ENCODE peak calls at places on chromosomes 12 and 14, in nine cellular contexts. One of them, this sample, is unnamed.
A peak's percentile ranks its signal among the peaks of the same experiment; 100 is the strongest.

GRCh38 chr14:55240526-55241178 is 30.6 kb upstream of the FBXO34 start:
- DNase-seq in ovary: no peak
- DNase-seq in GM10248: no peak
- DNase-seq in Calu3: no peak
- DNase-seq in stomach: no peak
- DNase-seq in tibial nerve: no peak
- DNase-seq in sigmoid colon: no peak
- DNase-seq in left lung: peak; percentile 75
- DNase-seq in psoas muscle: no peak
- DNase-seq in this sample: no peak

GRCh38 chr12:52316290-52316689 is 4.9 kb downstream of the KRT83 start:
- DNase-seq in ovary: no peak
- DNase-seq in GM10248: no peak
- DNase-seq in Calu3: no peak
- DNase-seq in stomach: no peak
- DNase-seq in tibial nerve: no peak
- DNase-seq in sigmoid colon: no peak
- DNase-seq in left lung: no peak
- DNase-seq in psoas muscle: no peak
- DNase-seq in this sample: no peak

GRCh38 chr12:120540445-120540844 is 6.3 kb downstream of the RNF10 start:
- DNase-seq in ovary: no peak
- DNase-seq in GM10248: no peak
- DNase-seq in Calu3: no peak
- DNase-seq in stomach: no peak
- DNase-seq in tibial nerve: no peak
- DNase-seq in sigmoid colon: no peak
- DNase-seq in left lung: no peak
- DNase-seq in psoas muscle: no peak
- DNase-seq in this sample: no peak

GRCh38 chr12:47437570-47437969 is 268.3 kb downstream of the RPAP3 start:
- DNase-seq in ovary: no peak
- DNase-seq in GM10248: no peak
- DNase-seq in Calu3: no peak
- DNase-seq in stomach: no peak
- DNase-seq in tibial nerve: no peak
- DNase-seq in sigmoid colon: no peak
- DNase-seq in left lung: no peak
- DNase-seq in psoas muscle: no peak
- DNase-seq in this sample: no peak

GRCh38 chr14:75223664-75224154 is 47.3 kb upstream of the TMED10 start:
- DNase-seq in ovary: no peak
- DNase-seq in GM10248: peak; percentile 49
- DNase-seq in Calu3: peak; percentile 16
- DNase-seq in stomach: no peak
- DNase-seq in tibial nerve: no peak
- DNase-seq in sigmoid colon: peak; percentile 68
- DNase-seq in left lung: no peak
- DNase-seq in psoas muscle: no peak
- DNase-seq in this sample: peak; percentile 36

GRCh38 chr14:103255555-103255954 is 78.5 kb upstream of the EIF5 start:
- DNase-seq in ovary: no peak
- DNase-seq in GM10248: no peak
- DNase-seq in Calu3: peak; percentile 40
- DNase-seq in stomach: no peak
- DNase-seq in tibial nerve: no peak
- DNase-seq in sigmoid colon: no peak
- DNase-seq in left lung: no peak
- DNase-seq in psoas muscle: no peak
- DNase-seq in this sample: no peak

GRCh38 chr12:53232641-53233538 is 881 bp upstream of the RARG start:
- DNase-seq in ovary: peak; percentile 49
- DNase-seq in GM10248: peak; percentile 54
- DNase-seq in Calu3: peak; percentile 54
- DNase-seq in stomach: peak; percentile 70
- DNase-seq in tibial nerve: peak; percentile 48
- DNase-seq in sigmoid colon: peak; percentile 85
- DNase-seq in left lung: peak; percentile 83
- DNase-seq in psoas muscle: peak; percentile 62
- DNase-seq in this sample: no peak

GRCh38 chr14:96164861-96165490 is 39.7 kb upstream of the BDKRB2 start:
- DNase-seq in ovary: no peak
- DNase-seq in GM10248: no peak
- DNase-seq in Calu3: no peak
- DNase-seq in stomach: no peak
- DNase-seq in tibial nerve: no peak
- DNase-seq in sigmoid colon: peak; percentile 52
- DNase-seq in left lung: no peak
- DNase-seq in psoas muscle: no peak
- DNase-seq in this sample: no peak

GRCh38 chr14:90510208-90510607 is 113.4 kb downstream of the CALM1 start:
- DNase-seq in ovary: no peak
- DNase-seq in GM10248: no peak
- DNase-seq in Calu3: peak; percentile 72
- DNase-seq in stomach: peak; percentile 88
- DNase-seq in tibial nerve: no peak
- DNase-seq in sigmoid colon: peak; percentile 86
- DNase-seq in left lung: peak; percentile 49
- DNase-seq in psoas muscle: no peak
- DNase-seq in this sample: no peak

GRCh38 chr12:117498880-117499279 is 137.5 kb upstream of the NOS1 start:
- DNase-seq in ovary: no peak
- DNase-seq in GM10248: no peak
- DNase-seq in Calu3: no peak
- DNase-seq in stomach: no peak
- DNase-seq in tibial nerve: no peak
- DNase-seq in sigmoid colon: no peak
- DNase-seq in left lung: no peak
- DNase-seq in psoas muscle: no peak
- DNase-seq in this sample: no peak

GRCh38 chr12:117501470-117501869 is 140.0 kb upstream of the NOS1 start:
- DNase-seq in ovary: no peak
- DNase-seq in GM10248: no peak
- DNase-seq in Calu3: no peak
- DNase-seq in stomach: peak; percentile 84
- DNase-seq in tibial nerve: no peak
- DNase-seq in sigmoid colon: no peak
- DNase-seq in left lung: peak; percentile 72
- DNase-seq in psoas muscle: no peak
- DNase-seq in this sample: no peak

GRCh38 chr12:117501066-117501465 is 139.6 kb upstream of the NOS1 start:
- DNase-seq in ovary: no peak
- DNase-seq in GM10248: no peak
- DNase-seq in Calu3: no peak
- DNase-seq in stomach: no peak
- DNase-seq in tibial nerve: no peak
- DNase-seq in sigmoid colon: no peak
- DNase-seq in left lung: no peak
- DNase-seq in psoas muscle: no peak
- DNase-seq in this sample: no peak

GRCh38 chr12:117498256-117498655 is 136.8 kb upstream of the NOS1 start:
- DNase-seq in ovary: no peak
- DNase-seq in GM10248: no peak
- DNase-seq in Calu3: no peak
- DNase-seq in stomach: no peak
- DNase-seq in tibial nerve: no peak
- DNase-seq in sigmoid colon: no peak
- DNase-seq in left lung: no peak
- DNase-seq in psoas muscle: no peak
- DNase-seq in this sample: no peak

GRCh38 chr12:117499759-117500485 is 138.5 kb upstream of the NOS1 start:
- DNase-seq in ovary: no peak
- DNase-seq in GM10248: no peak
- DNase-seq in Calu3: no peak
- DNase-seq in stomach: no peak
- DNase-seq in tibial nerve: no peak
- DNase-seq in sigmoid colon: no peak
- DNase-seq in left lung: no peak
- DNase-seq in psoas muscle: no peak
- DNase-seq in this sample: no peak
- TF ChIP-seq CTCF in ovary: no peak
- TF ChIP-seq CTCF in GM10248: no peak
- TF ChIP-seq CTCF in Calu3: no peak
- TF ChIP-seq CTCF in stomach: no peak
- TF ChIP-seq CTCF in tibial nerve: no peak
- TF ChIP-seq CTCF in sigmoid colon: no peak
- TF ChIP-seq CTCF in left lung: no peak
- TF ChIP-seq CTCF in psoas muscle: no peak
- TF ChIP-seq CTCF in this sample: no peak

DNA sequence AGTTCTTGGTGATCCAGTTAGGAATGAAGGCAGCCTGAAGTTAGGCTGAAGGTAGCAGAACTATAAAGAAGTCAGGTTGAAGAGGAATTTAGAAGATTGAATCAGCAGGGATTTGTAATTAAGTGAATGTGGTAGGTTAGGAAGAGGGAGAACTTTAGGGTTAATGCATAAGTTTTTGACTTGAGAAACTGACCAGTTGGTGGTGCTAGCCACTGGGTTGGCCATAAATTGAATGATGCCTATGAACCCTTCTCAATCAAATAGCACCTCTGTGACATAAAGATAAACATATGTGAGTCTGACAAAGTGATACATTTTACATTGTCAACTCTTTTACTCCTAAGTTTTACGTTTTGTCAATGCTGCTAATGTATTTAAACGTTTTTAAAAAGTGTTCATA is 290.6 kb upstream of the NAV3 start:
- DNase-seq in ovary: no peak
- DNase-seq in GM10248: no peak
- DNase-seq in Calu3: no peak
- DNase-seq in stomach: no peak
- DNase-seq in tibial nerve: no peak
- DNase-seq in sigmoid colon: no peak
- DNase-seq in left lung: no peak
- DNase-seq in psoas muscle: no peak
- DNase-seq in this sample: no peak
- TF ChIP-seq CTCF in ovary: no peak
- TF ChIP-seq CTCF in GM10248: no peak
- TF ChIP-seq CTCF in Calu3: no peak
- TF ChIP-seq CTCF in stomach: no peak
- TF ChIP-seq CTCF in tibial nerve: no peak
- TF ChIP-seq CTCF in sigmoid colon: no peak
- TF ChIP-seq CTCF in left lung: no peak
- TF ChIP-seq CTCF in psoas muscle: no peak
- TF ChIP-seq CTCF in this sample: no peak

GRCh38 chr14:106268013-106268727 is 741.8 kb downstream of the TMEM121 start:
- DNase-seq in ovary: no peak
- DNase-seq in GM10248: peak; percentile 20
- DNase-seq in Calu3: peak; percentile 17
- DNase-seq in stomach: peak; percentile 55
- DNase-seq in tibial nerve: no peak
- DNase-seq in sigmoid colon: no peak
- DNase-seq in left lung: no peak
- DNase-seq in psoas muscle: no peak
- DNase-seq in this sample: no peak
- TF ChIP-seq CTCF in ovary: no peak
- TF ChIP-seq CTCF in GM10248: no peak
- TF ChIP-seq CTCF in Calu3: no peak
- TF ChIP-seq CTCF in stomach: no peak
- TF ChIP-seq CTCF in tibial nerve: no peak
- TF ChIP-seq CTCF in sigmoid colon: no peak
- TF ChIP-seq CTCF in left lung: no peak
- TF ChIP-seq CTCF in psoas muscle: no peak
- TF ChIP-seq CTCF in this sample: peak; percentile 41

GRCh38 chr14:37198273-37198598 is 499 bp downstream of the MIPOL1 start:
- DNase-seq in ovary: no peak
- DNase-seq in GM10248: no peak
- DNase-seq in Calu3: no peak
- DNase-seq in stomach: no peak
- DNase-seq in tibial nerve: no peak
- DNase-seq in sigmoid colon: no peak
- DNase-seq in left lung: no peak
- DNase-seq in psoas muscle: no peak
- DNase-seq in this sample: no peak
- TF ChIP-seq CTCF in ovary: no peak
- TF ChIP-seq CTCF in GM10248: no peak
- TF ChIP-seq CTCF in Calu3: no peak
- TF ChIP-seq CTCF in stomach: no peak
- TF ChIP-seq CTCF in tibial nerve: no peak
- TF ChIP-seq CTCF in sigmoid colon: no peak
- TF ChIP-seq CTCF in left lung: no peak
- TF ChIP-seq CTCF in psoas muscle: no peak
- TF ChIP-seq CTCF in this sample: no peak

DNA sequence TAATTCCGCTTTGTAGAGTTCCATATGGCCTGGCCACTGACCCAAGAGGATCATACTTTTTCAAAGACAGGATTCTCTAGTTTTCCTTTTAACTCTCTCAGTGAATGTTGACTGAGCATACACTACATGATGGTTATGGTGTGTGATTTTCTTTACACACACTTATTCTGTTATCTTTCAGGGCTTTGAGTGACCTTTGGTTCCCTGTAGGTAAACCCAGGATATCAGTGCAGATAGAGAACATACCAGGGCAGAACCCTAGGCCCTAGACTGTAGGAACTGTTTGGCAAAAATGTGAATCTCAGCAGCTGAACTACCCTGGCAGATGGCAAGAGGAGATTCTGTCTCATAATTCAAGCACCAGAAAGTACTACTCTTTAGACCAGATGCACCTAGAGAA is 159.6 kb downstream of the KCNA5 start:
- DNase-seq in ovary: no peak
- DNase-seq in GM10248: no peak
- DNase-seq in Calu3: no peak
- DNase-seq in stomach: no peak
- DNase-seq in tibial nerve: no peak
- DNase-seq in sigmoid colon: no peak
- DNase-seq in left lung: no peak
- DNase-seq in psoas muscle: no peak
- DNase-seq in this sample: no peak
- TF ChIP-seq CTCF in ovary: no peak
- TF ChIP-seq CTCF in GM10248: no peak
- TF ChIP-seq CTCF in Calu3: no peak
- TF ChIP-seq CTCF in stomach: no peak
- TF ChIP-seq CTCF in tibial nerve: no peak
- TF ChIP-seq CTCF in sigmoid colon: no peak
- TF ChIP-seq CTCF in left lung: no peak
- TF ChIP-seq CTCF in psoas muscle: no peak
- TF ChIP-seq CTCF in this sample: no peak